ENCODE peak calls at places on chromosomes 7 and 10, in eight cellular contexts. V is Panc1, Q is GM23338, J is HepG2, Z is HCT116, O is K562, P is upper lobe of left lung, G is GM12878. X is an unnamed sample.

GRCh38 chr10:27646604-27647191 is 98.9 kb downstream of the MKX start:
- ATAC-seq in V (no peak), Q (no peak), J (no peak), Z (no peak), O (no peak), P (no peak), G (no peak), X (no peak)

GRCh38 chr7:110766874-110767273 is 324.1 kb upstream of the LRRN3 start:
- ATAC-seq in V (no peak), Q (no peak), J (no peak), Z (no peak), O (no peak), P (no peak), G (no peak), X (no peak)

GRCh38 chr7:105060923-105061322 is 46.9 kb downstream of the KMT2E start:
- ATAC-seq in V (no peak), Q (no peak), J (no peak), Z (no peak), O (peak), P (no peak), G (no peak), X (no peak)

GRCh38 chr10:99337261-99337905 is 8.2 kb downstream of the CNNM1 start:
- ATAC-seq in V (peak), Q (no peak), J (peak), Z (no peak), O (no peak), P (no peak), G (no peak), X (no peak)

GRCh38 chr10:116115797-116116196 is 157.2 kb downstream of the GFRA1 start:
- ATAC-seq in V (no peak), Q (no peak), J (no peak), Z (no peak), O (no peak), P (no peak), G (no peak), X (no peak)

GRCh38 chr7:88337556-88337955 is 30.9 kb upstream of the STEAP4 start:
- ATAC-seq in V (no peak), Q (no peak), J (no peak), Z (no peak), O (no peak), P (peak), G (peak), X (no peak)

GRCh38 chr7:19106308-19107141 is 10.9 kb downstream of the TWIST1 start:
- ATAC-seq in V (peak), Q (peak), J (no peak), Z (no peak), O (peak), P (peak), G (no peak), X (peak)

GRCh38 chr10:71728218-71728737 is 8.7 kb upstream of the C10orf105 start:
- ATAC-seq in V (peak), Q (no peak), J (peak), Z (no peak), O (peak), P (peak), G (peak), X (peak)

GRCh38 chr10:22500567-22501369 is 155.5 kb downstream of the SPAG6 start:
- ATAC-seq in V (no peak), Q (no peak), J (no peak), Z (no peak), O (no peak), P (no peak), G (no peak), X (no peak)

GRCh38 chr7:55048221-55048859 is 29.5 kb downstream of the EGFR start:
- ATAC-seq in V (peak), Q (no peak), J (peak), Z (no peak), O (no peak), P (peak), G (no peak), X (peak)

GRCh38 chr10:113644185-113645120 is 19.4 kb downstream of the NRAP start:
- ATAC-seq in V (no peak), Q (no peak), J (no peak), Z (peak), O (no peak), P (no peak), G (no peak), X (no peak)

GRCh38 chr10:35378547-35379210 is 42.4 kb downstream of the CCNY start:
- ATAC-seq in V (no peak), Q (peak), J (no peak), Z (no peak), O (peak), P (peak), G (peak), X (no peak)

GRCh38 chr7:111743244-111743852 is 181.1 kb upstream of the IMMP2L start:
- ATAC-seq in V (no peak), Q (peak), J (no peak), Z (no peak), O (no peak), P (no peak), G (no peak), X (no peak)

GRCh38 chr10:101986277-101986971 is 69.5 kb downstream of the ARMH3 start:
- ATAC-seq in V (no peak), Q (no peak), J (no peak), Z (no peak), O (no peak), P (peak), G (peak), X (no peak)

GRCh38 chr10:114395361-114396022 is 8.8 kb downstream of the AFAP1L2 start:
- ATAC-seq in V (no peak), Q (no peak), J (no peak), Z (no peak), O (no peak), P (no peak), G (peak), X (no peak)

GRCh38 chr7:75938921-75939320 is 24.0 kb downstream of the POR start:
- ATAC-seq in V (no peak), Q (no peak), J (no peak), Z (no peak), O (no peak), P (no peak), G (no peak), X (no peak)

GRCh38 chr7:138842111-138842510 is 44.1 kb upstream of the ATP6V0A4 start:
- ATAC-seq in V (peak), Q (peak), J (no peak), Z (peak), O (peak), P (no peak), G (no peak), X (no peak)

GRCh38 chr7:96285579-96285978 is 36.3 kb downstream of the SLC25A13 start:
- ATAC-seq in V (no peak), Q (no peak), J (no peak), Z (no peak), O (no peak), P (no peak), G (peak), X (no peak)

GRCh38 chr10:125599194-125599593 is 83.8 kb downstream of the TEX36 start:
- ATAC-seq in V (no peak), Q (no peak), J (no peak), Z (no peak), O (no peak), P (no peak), G (no peak), X (no peak)

GRCh38 chr7:34748244-34749039 is 90.4 kb downstream of the NPSR1 start:
- ATAC-seq in V (peak), Q (no peak), J (peak), Z (peak), O (no peak), P (peak), G (peak), X (peak)

GRCh38 chr10:101226888-101227736 is 2.2 kb downstream of the LBX1 start:
- ATAC-seq in V (no peak), Q (no peak), J (no peak), Z (no peak), O (no peak), P (peak), G (no peak), X (no peak)

GRCh38 chr10:35217458-35217857 is 90.8 kb downstream of the CREM start:
- ATAC-seq in V (no peak), Q (no peak), J (no peak), Z (no peak), O (no peak), P (peak), G (no peak), X (peak)

GRCh38 chr10:77867124-77867715 is 59.3 kb downstream of the DLG5 start:
- ATAC-seq in V (no peak), Q (no peak), J (no peak), Z (peak), O (no peak), P (no peak), G (no peak), X (no peak)

GRCh38 chr7:22576941-22577927 is 77.2 kb upstream of the STEAP1B start:
- ATAC-seq in V (no peak), Q (no peak), J (no peak), Z (no peak), O (no peak), P (peak), G (no peak), X (peak)

GRCh38 chr10:24468281-24468751 is 255.4 kb downstream of the ARHGAP21 start:
- ATAC-seq in V (no peak), Q (no peak), J (no peak), Z (no peak), O (no peak), P (no peak), G (no peak), X (no peak)

GRCh38 chr10:95116869-95117269 is 47.6 kb upstream of the CYP2C8 start:
- ATAC-seq in V (no peak), Q (no peak), J (no peak), Z (no peak), O (no peak), P (no peak), G (no peak), X (no peak)

GRCh38 chr10:117537904-117538524 is 4.5 kb upstream of the EMX2 start:
- ATAC-seq in V (no peak), Q (no peak), J (no peak), Z (peak), O (no peak), P (peak), G (peak), X (no peak)

GRCh38 chr10:92891885-92892705 is 43.8 kb downstream of the EXOC6 start:
- ATAC-seq in V (peak), Q (peak), J (peak), Z (peak), O (peak), P (peak), G (no peak), X (peak)

GRCh38 chr10:59557052-59557451 is 152.6 kb downstream of the SLC16A9 start:
- ATAC-seq in V (no peak), Q (no peak), J (no peak), Z (no peak), O (no peak), P (no peak), G (no peak), X (no peak)

GRCh38 chr7:5501465-5501864 is 77.8 kb upstream of the TNRC18 start:
- ATAC-seq in V (peak), Q (no peak), J (no peak), Z (no peak), O (no peak), P (peak), G (no peak), X (no peak)

GRCh38 chr7:5500777-5501350 is 77.2 kb upstream of the TNRC18 start:
- ATAC-seq in V (no peak), Q (no peak), J (no peak), Z (no peak), O (no peak), P (peak), G (no peak), X (no peak)

GRCh38 chr7:5497158-5498103 is 73.8 kb upstream of the TNRC18 start:
- ATAC-seq in V (no peak), Q (peak), J (no peak), Z (no peak), O (peak), P (no peak), G (no peak), X (no peak)

GRCh38 chr7:5502726-5503243 is 79.2 kb upstream of the TNRC18 start:
- ATAC-seq in V (no peak), Q (no peak), J (no peak), Z (no peak), O (no peak), P (no peak), G (no peak), X (no peak)

GRCh38 chr7:5500056-5500776 is 76.6 kb upstream of the TNRC18 start:
- ATAC-seq in V (no peak), Q (no peak), J (no peak), Z (no peak), O (no peak), P (no peak), G (no peak), X (no peak)
- H3K27ac ChIP-seq in V (no peak), Q (no peak), J (no peak), Z (no peak), O (no peak), P (no peak), G (no peak), X (no peak)

GRCh38 chr7:50499092-50499491 is 48.9 kb upstream of the FIGNL1 start:
- ATAC-seq in V (no peak), Q (no peak), J (no peak), Z (no peak), O (no peak), P (no peak), G (no peak), X (no peak)

GRCh38 chr7:50505553-50505952 is 55.4 kb upstream of the FIGNL1 start:
- ATAC-seq in V (no peak), Q (no peak), J (no peak), Z (no peak), O (no peak), P (no peak), G (no peak), X (no peak)

GRCh38 chr7:50502947-50503346 is 52.8 kb upstream of the FIGNL1 start:
- ATAC-seq in V (no peak), Q (no peak), J (no peak), Z (no peak), O (peak), P (peak), G (no peak), X (no peak)

GRCh38 chr7:50504646-50505546 is 54.7 kb upstream of the FIGNL1 start:
- ATAC-seq in V (no peak), Q (no peak), J (no peak), Z (no peak), O (no peak), P (no peak), G (no peak), X (no peak)

GRCh38 chr7:50502001-50502684 is 52.0 kb upstream of the FIGNL1 start:
- ATAC-seq in V (peak), Q (no peak), J (no peak), Z (no peak), O (peak), P (peak), G (no peak), X (peak)
- TF ChIP-seq POLR2AphosphoS5 in V (no peak), Q (no peak), J (no peak), Z (no peak), O (no peak), P (peak), G (no peak), X (peak)

GRCh38 chr7:159023746-159024145 is 120.9 kb downstream of the VIPR2 start:
- ATAC-seq in V (no peak), Q (no peak), J (no peak), Z (no peak), O (no peak), P (no peak), G (no peak), X (no peak)

GRCh38 chr7:159023216-159023615 is 121.5 kb downstream of the VIPR2 start:
- ATAC-seq in V (no peak), Q (no peak), J (no peak), Z (no peak), O (no peak), P (no peak), G (no peak), X (no peak)

GRCh38 chr7:159019111-159019510 is 125.6 kb downstream of the VIPR2 start:
- ATAC-seq in V (no peak), Q (no peak), J (no peak), Z (no peak), O (no peak), P (no peak), G (no peak), X (no peak)

GRCh38 chr7:159022238-159022993 is 122.3 kb downstream of the VIPR2 start:
- ATAC-seq in V (peak), Q (no peak), J (no peak), Z (no peak), O (no peak), P (peak), G (no peak), X (no peak)

DNA sequence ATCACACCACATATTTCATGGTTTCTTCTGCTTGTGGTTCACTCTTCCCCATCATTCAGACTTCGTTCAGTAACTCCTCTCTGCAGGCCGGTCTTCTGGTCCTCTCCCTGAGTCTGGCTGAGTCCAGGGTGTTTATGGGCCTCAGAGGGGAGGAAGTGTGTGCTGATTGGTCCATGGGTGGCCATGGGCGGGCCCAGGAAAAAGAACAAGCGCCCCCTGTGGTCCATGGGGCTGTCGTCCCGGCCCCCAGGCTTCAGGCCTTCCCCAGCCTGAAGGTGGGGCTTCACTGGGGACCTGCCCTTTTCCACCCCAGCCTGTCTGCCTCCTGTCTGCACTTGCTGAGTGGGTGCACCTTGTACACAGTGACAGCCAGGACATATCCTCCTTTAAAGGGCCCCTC is 123.7 kb downstream of the VIPR2 start:
- ATAC-seq in V (no peak), Q (peak), J (peak), Z (peak), O (peak), P (no peak), G (no peak), X (no peak)
- TF ChIP-seq CTCF in V (no peak), Q (no peak), J (peak), Z (peak), O (peak), P (no peak), G (no peak), X (no peak)

GRCh38 chr10:129945941-129946760 is 17.9 kb downstream of the EBF3 start:
- ATAC-seq in V (no peak), Q (no peak), J (no peak), Z (no peak), O (no peak), P (peak), G (no peak), X (peak)
- H3K27ac ChIP-seq in V (no peak), Q (no peak), J (no peak), Z (no peak), O (no peak), P (no peak), G (no peak), X (peak)

GRCh38 chr10:132045324-132045723 is 20.4 kb upstream of the JAKMIP3 start:
- ATAC-seq in V (no peak), Q (no peak), J (no peak), Z (no peak), O (no peak), P (no peak), G (no peak), X (no peak)

GRCh38 chr10:132044803-132045202 is 20.9 kb upstream of the JAKMIP3 start:
- ATAC-seq in V (no peak), Q (no peak), J (no peak), Z (no peak), O (no peak), P (no peak), G (no peak), X (no peak)

GRCh38 chr10:132047575-132048293 is 18.0 kb upstream of the JAKMIP3 start:
- ATAC-seq in V (no peak), Q (no peak), J (no peak), Z (no peak), O (no peak), P (no peak), G (no peak), X (no peak)

GRCh38 chr10:132041340-132041739 is 24.4 kb upstream of the JAKMIP3 start:
- ATAC-seq in V (no peak), Q (no peak), J (no peak), Z (no peak), O (no peak), P (no peak), G (no peak), X (no peak)

DNA sequence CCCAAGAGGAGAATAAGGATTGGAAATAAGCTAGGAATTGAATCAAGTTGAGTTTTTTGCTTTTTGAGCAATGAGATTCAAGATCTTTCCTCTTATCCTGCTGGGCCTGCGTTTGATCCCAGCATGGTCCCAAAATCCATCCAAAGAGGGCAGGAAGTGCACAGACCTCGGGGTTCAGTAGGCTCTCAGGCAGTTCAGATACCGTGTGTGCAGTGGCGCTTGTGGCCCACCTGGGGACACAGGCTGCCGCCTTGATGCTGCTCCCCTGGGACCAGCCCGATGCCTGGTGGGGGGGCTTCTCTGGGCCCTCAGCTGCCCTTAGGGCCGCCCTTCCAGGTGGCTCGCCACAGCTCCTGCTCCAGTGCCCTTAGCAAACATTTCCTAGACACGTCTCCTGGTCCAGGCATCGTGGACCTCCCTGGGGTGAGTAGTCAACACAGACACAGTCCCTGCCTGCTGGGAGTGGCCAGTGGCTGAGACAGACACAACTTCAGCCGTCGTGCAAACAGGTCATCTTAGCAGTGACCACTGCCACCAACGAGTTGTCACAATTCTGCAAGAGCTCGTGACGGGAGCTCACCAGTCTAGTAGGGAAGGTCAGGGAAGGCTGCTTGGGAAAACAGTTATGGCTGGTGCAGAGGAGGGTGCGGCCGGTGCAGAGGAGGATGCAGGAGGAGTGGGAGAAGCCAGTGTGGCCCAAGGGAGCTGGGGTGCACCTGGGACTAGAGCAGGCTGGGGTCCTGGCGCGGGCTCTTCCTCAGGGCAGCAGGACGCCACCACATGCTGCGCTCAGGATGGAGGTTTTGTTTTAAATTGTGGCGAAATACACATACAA is 21.7 kb upstream of the JAKMIP3 start:
- ATAC-seq in V (no peak), Q (peak), J (peak), Z (no peak), O (no peak), P (no peak), G (no peak), X (no peak)
- TF ChIP-seq POLR2AphosphoS5 in V (no peak), Q (no peak), J (no peak), Z (no peak), O (no peak), P (no peak), G (no peak), X (no peak)

GRCh38 chr10:103350522-103351260 is at the start of gene PCGF6:
- ATAC-seq in V (peak), Q (peak), J (peak), Z (peak), O (peak), P (peak), G (peak), X (peak)
- TF ChIP-seq CTCF in V (no peak), Q (no peak), J (no peak), Z (peak), O (no peak), P (no peak), G (no peak), X (peak)

DNA sequence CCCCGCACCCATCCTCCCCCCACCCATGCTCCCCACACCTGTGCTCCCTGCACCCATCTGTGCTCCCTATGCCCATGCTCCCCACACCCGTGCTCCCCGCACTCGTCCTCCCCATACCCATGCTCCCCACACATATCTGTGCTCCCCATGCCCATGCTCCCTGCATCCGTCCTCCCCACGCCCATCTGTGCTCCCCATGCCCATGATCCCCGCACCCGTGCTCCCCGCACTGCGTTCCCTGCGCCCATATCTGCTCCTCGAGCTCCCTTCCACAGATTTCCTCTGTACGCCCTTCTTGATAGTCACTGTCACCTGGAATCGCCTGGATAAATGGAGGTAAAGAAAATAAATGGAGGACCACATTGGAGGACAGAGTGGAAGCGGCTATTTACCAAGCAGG is 9.9 kb downstream of the DIP2C start:
- ATAC-seq in V (no peak), Q (no peak), J (no peak), Z (no peak), O (no peak), P (no peak), G (no peak), X (no peak)
- H3K27ac ChIP-seq in V (no peak), Q (no peak), J (no peak), Z (no peak), O (no peak), P (no peak), G (no peak), X (peak)